ENCODE peak calls at places on chromosomes 7 and 10, in seven cellular contexts. C is endodermal cell; B is hepatic stellate cell; T is substantia nigra; N is activated CD8-positive, alpha-beta memory T cell treated with anti-CD3 and anti-CD28 coated beads for 48 hours; H is osteocyte; W is GM04503. Q is an unnamed sample.
A peak's percentile ranks its signal among the peaks of the same experiment; 100 is the strongest.

GRCh38 chr7:116598278-116598677 is 73.4 kb downstream of the CAV1 start:
- DNase-seq in W (no peak), B (peak; percentile 20), N (no peak), T (no peak), C (peak; percentile 56), H (no peak), Q (no peak)

GRCh38 chr7:149245244-149245643 is 5.8 kb downstream of the ZNF212 start:
- DNase-seq in N (no peak), C (no peak), T (no peak), W (no peak), H (no peak), B (peak; percentile 36), Q (no peak)

GRCh38 chr10:1183746-1184145 is 127.6 kb downstream of the WDR37 start:
- DNase-seq in N (no peak), T (no peak), W (no peak), H (no peak), C (no peak), B (no peak), Q (no peak)

GRCh38 chr7:27364344-27364758 is 121.7 kb downstream of the EVX1 start:
- DNase-seq in C (no peak), B (peak; percentile 16), H (no peak), W (peak; percentile 62), N (no peak), T (peak; percentile 20), Q (no peak)

GRCh38 chr10:66625709-66626590 is 299.9 kb upstream of the LRRTM3 start:
- DNase-seq in T (no peak), W (no peak), C (no peak), N (no peak), B (no peak), H (no peak), Q (no peak)

GRCh38 chr10:14414901-14415300 is 84.2 kb upstream of the FRMD4A start:
- DNase-seq in T (no peak), B (peak; percentile 16), W (peak; percentile 77), H (no peak), N (no peak), C (no peak), Q (no peak)

GRCh38 chr10:25393621-25394020 is 218.8 kb downstream of the GPR158 start:
- DNase-seq in B (no peak), W (no peak), T (no peak), H (no peak), N (no peak), C (no peak), Q (no peak)

GRCh38 chr7:801940-802364 is 30.3 kb upstream of the SUN1 start:
- DNase-seq in W (no peak), H (no peak), N (no peak), C (no peak), B (no peak), T (no peak), Q (no peak)

GRCh38 chr7:112481833-112482669 is 1.3 kb downstream of the LSMEM1 start:
- DNase-seq in C (peak; percentile 73), N (no peak), W (peak; percentile 87), T (no peak), B (peak; percentile 42), H (no peak), Q (no peak)

GRCh38 chr7:34928052-34928451 is 109.2 kb downstream of the DPY19L1 start:
- DNase-seq in C (peak; percentile 95), H (no peak), N (peak; percentile 50), B (no peak), T (peak; percentile 48), W (no peak), Q (no peak)

GRCh38 chr7:58086871-58087535 is 637.0 kb downstream of the ZNF716 start:
- DNase-seq in N (no peak), B (no peak), H (peak; percentile 83), W (no peak), T (no peak), C (no peak), Q (no peak)

GRCh38 chr7:132500727-132501410 is 75.4 kb downstream of the PLXNA4 start:
- DNase-seq in T (no peak), B (peak; percentile 57), C (peak; percentile 84), N (no peak), W (peak; percentile 30), H (no peak), Q (no peak)

GRCh38 chr10:89670926-89671325 is 25.9 kb upstream of the PANK1 start:
- DNase-seq in T (no peak), H (no peak), B (no peak), C (no peak), N (no peak), W (no peak), Q (no peak)

GRCh38 chr10:58157076-58157766 is 110.5 kb downstream of the IPMK start:
- DNase-seq in T (no peak), W (peak; percentile 98), C (no peak), H (no peak), N (no peak), B (peak; percentile 29), Q (no peak)

GRCh38 chr7:20113423-20114027 is 103.7 kb downstream of the MACC1 start:
- DNase-seq in T (no peak), C (no peak), H (no peak), B (no peak), W (no peak), N (no peak), Q (no peak)

GRCh38 chr7:91512958-91513357 is 248.7 kb downstream of the FZD1 start:
- DNase-seq in H (no peak), B (no peak), W (no peak), C (no peak), T (no peak), N (no peak), Q (no peak)

GRCh38 chr7:35003679-35004278 is 33.5 kb downstream of the DPY19L1 start:
- DNase-seq in B (peak; percentile 29), C (peak; percentile 62), N (no peak), H (no peak), W (peak; percentile 27), T (no peak), Q (no peak)

GRCh38 chr10:118564652-118565051 is 30.8 kb downstream of the PRLHR start:
- DNase-seq in B (no peak), N (no peak), T (no peak), C (peak; percentile 88), W (no peak), H (peak; percentile 75), Q (no peak)

GRCh38 chr7:66696774-66697191 is 43.8 kb upstream of the RABGEF1 start:
- DNase-seq in T (no peak), H (peak; percentile 64), N (no peak), B (peak; percentile 42), C (no peak), W (peak; percentile 11), Q (no peak)

GRCh38 chr10:70478191-70479160 is at the start of gene PALD1:
- DNase-seq in C (peak; percentile 90), B (peak; percentile 60), N (no peak), T (peak; percentile 39), H (no peak), W (no peak), Q (peak; percentile 22)

GRCh38 chr7:27186450-27187157 is 1.6 kb upstream of the HOXA11 start:
- DNase-seq in N (no peak), B (no peak), T (no peak), W (no peak), H (no peak), C (peak; percentile 29), Q (no peak)

GRCh38 chr10:109961181-109962001 is 38.1 kb upstream of the XPNPEP1 start:
- DNase-seq in C (no peak), T (no peak), H (no peak), N (no peak), W (no peak), B (no peak), Q (no peak)

GRCh38 chr7:95874541-95875265 is 102.3 kb downstream of the DYNC1I1 start:
- DNase-seq in N (no peak), H (no peak), T (no peak), W (no peak), B (no peak), C (no peak), Q (no peak)